ENCODE peak calls at places on chromosome 7, in six cellular contexts. One of them, this sample, is unnamed.

GRCh38 chr7:106485031-106485551 is 175.9 kb downstream of the CCDC71L start:
- DNase-seq in stimulated activated CD4-positive, alpha-beta T cell treated with anti-CD3 and anti-CD28 coated beads, Interleukin-4, amount 100 ng/mL, for 1 hour: no peak
- DNase-seq in upper lobe of left lung: no peak
- DNase-seq in AG08396: peak
- DNase-seq in left ventricle myocardium superior: no peak
- DNase-seq in NCI-H526: no peak
- DNase-seq in this sample: no peak

GRCh38 chr7:94375713-94376112 is 19.0 kb upstream of the COL1A2 start:
- DNase-seq in upper lobe of left lung: no peak
- DNase-seq in NCI-H526: no peak
- DNase-seq in AG08396: peak
- DNase-seq in stimulated activated CD4-positive, alpha-beta T cell treated with anti-CD3 and anti-CD28 coated beads, Interleukin-4, amount 100 ng/mL, for 1 hour: no peak
- DNase-seq in left ventricle myocardium superior: no peak
- DNase-seq in this sample: no peak

GRCh38 chr7:69395072-69395714 is 203.1 kb upstream of the AUTS2 start:
- DNase-seq in upper lobe of left lung: no peak
- DNase-seq in stimulated activated CD4-positive, alpha-beta T cell treated with anti-CD3 and anti-CD28 coated beads, Interleukin-4, amount 100 ng/mL, for 1 hour: no peak
- DNase-seq in NCI-H526: no peak
- DNase-seq in AG08396: peak
- DNase-seq in left ventricle myocardium superior: no peak
- DNase-seq in this sample: peak

GRCh38 chr7:135877799-135878198 is 99.4 kb downstream of the MTPN start:
- DNase-seq in stimulated activated CD4-positive, alpha-beta T cell treated with anti-CD3 and anti-CD28 coated beads, Interleukin-4, amount 100 ng/mL, for 1 hour: no peak
- DNase-seq in left ventricle myocardium superior: no peak
- DNase-seq in upper lobe of left lung: no peak
- DNase-seq in AG08396: peak
- DNase-seq in NCI-H526: peak
- DNase-seq in this sample: no peak

GRCh38 chr7:51314726-51315125 is 1.9 kb downstream of the COBL start:
- DNase-seq in stimulated activated CD4-positive, alpha-beta T cell treated with anti-CD3 and anti-CD28 coated beads, Interleukin-4, amount 100 ng/mL, for 1 hour: no peak
- DNase-seq in left ventricle myocardium superior: no peak
- DNase-seq in AG08396: no peak
- DNase-seq in NCI-H526: peak
- DNase-seq in upper lobe of left lung: no peak
- DNase-seq in this sample: no peak

GRCh38 chr7:15685358-15686181 is 913 bp downstream of the MEOX2 start:
- DNase-seq in NCI-H526: peak
- DNase-seq in stimulated activated CD4-positive, alpha-beta T cell treated with anti-CD3 and anti-CD28 coated beads, Interleukin-4, amount 100 ng/mL, for 1 hour: no peak
- DNase-seq in AG08396: peak
- DNase-seq in upper lobe of left lung: peak
- DNase-seq in left ventricle myocardium superior: peak
- DNase-seq in this sample: peak

GRCh38 chr7:2049782-2050510 is 182.8 kb downstream of the MAD1L1 start:
- DNase-seq in left ventricle myocardium superior: peak
- DNase-seq in NCI-H526: no peak
- DNase-seq in upper lobe of left lung: no peak
- DNase-seq in AG08396: no peak
- DNase-seq in stimulated activated CD4-positive, alpha-beta T cell treated with anti-CD3 and anti-CD28 coated beads, Interleukin-4, amount 100 ng/mL, for 1 hour: no peak
- DNase-seq in this sample: peak

GRCh38 chr7:128710391-128710930 is 28.7 kb upstream of the CALU start:
- DNase-seq in left ventricle myocardium superior: no peak
- DNase-seq in stimulated activated CD4-positive, alpha-beta T cell treated with anti-CD3 and anti-CD28 coated beads, Interleukin-4, amount 100 ng/mL, for 1 hour: no peak
- DNase-seq in AG08396: no peak
- DNase-seq in NCI-H526: no peak
- DNase-seq in upper lobe of left lung: no peak
- DNase-seq in this sample: no peak

GRCh38 chr7:2069472-2069860 is 163.3 kb downstream of the MAD1L1 start:
- DNase-seq in NCI-H526: no peak
- DNase-seq in upper lobe of left lung: no peak
- DNase-seq in AG08396: no peak
- DNase-seq in stimulated activated CD4-positive, alpha-beta T cell treated with anti-CD3 and anti-CD28 coated beads, Interleukin-4, amount 100 ng/mL, for 1 hour: no peak
- DNase-seq in left ventricle myocardium superior: no peak
- DNase-seq in this sample: no peak

GRCh38 chr7:29482056-29482455 is 81.6 kb upstream of the PRR15 start:
- DNase-seq in stimulated activated CD4-positive, alpha-beta T cell treated with anti-CD3 and anti-CD28 coated beads, Interleukin-4, amount 100 ng/mL, for 1 hour: no peak
- DNase-seq in left ventricle myocardium superior: no peak
- DNase-seq in AG08396: no peak
- DNase-seq in upper lobe of left lung: no peak
- DNase-seq in NCI-H526: no peak
- DNase-seq in this sample: no peak

GRCh38 chr7:5218564-5219360 is 28.7 kb downstream of the WIPI2 start:
- DNase-seq in NCI-H526: no peak
- DNase-seq in upper lobe of left lung: peak
- DNase-seq in left ventricle myocardium superior: peak
- DNase-seq in stimulated activated CD4-positive, alpha-beta T cell treated with anti-CD3 and anti-CD28 coated beads, Interleukin-4, amount 100 ng/mL, for 1 hour: no peak
- DNase-seq in AG08396: no peak
- DNase-seq in this sample: peak

GRCh38 chr7:116801092-116801710 is 61.2 kb upstream of the CAPZA2 start:
- DNase-seq in NCI-H526: no peak
- DNase-seq in left ventricle myocardium superior: no peak
- DNase-seq in upper lobe of left lung: no peak
- DNase-seq in stimulated activated CD4-positive, alpha-beta T cell treated with anti-CD3 and anti-CD28 coated beads, Interleukin-4, amount 100 ng/mL, for 1 hour: no peak
- DNase-seq in AG08396: peak
- DNase-seq in this sample: no peak

GRCh38 chr7:123715198-123715597 is 33.6 kb downstream of the WASL start:
- DNase-seq in AG08396: no peak
- DNase-seq in NCI-H526: no peak
- DNase-seq in upper lobe of left lung: no peak
- DNase-seq in left ventricle myocardium superior: no peak
- DNase-seq in stimulated activated CD4-positive, alpha-beta T cell treated with anti-CD3 and anti-CD28 coated beads, Interleukin-4, amount 100 ng/mL, for 1 hour: no peak
- DNase-seq in this sample: no peak

GRCh38 chr7:100691676-100692577 is 2.1 kb downstream of the GIGYF1 start:
- DNase-seq in NCI-H526: peak
- DNase-seq in upper lobe of left lung: peak
- DNase-seq in left ventricle myocardium superior: peak
- DNase-seq in AG08396: peak
- DNase-seq in stimulated activated CD4-positive, alpha-beta T cell treated with anti-CD3 and anti-CD28 coated beads, Interleukin-4, amount 100 ng/mL, for 1 hour: peak
- DNase-seq in this sample: peak

GRCh38 chr7:105399043-105399725 is 10.5 kb upstream of the SRPK2 start:
- DNase-seq in upper lobe of left lung: no peak
- DNase-seq in AG08396: no peak
- DNase-seq in NCI-H526: peak
- DNase-seq in left ventricle myocardium superior: no peak
- DNase-seq in stimulated activated CD4-positive, alpha-beta T cell treated with anti-CD3 and anti-CD28 coated beads, Interleukin-4, amount 100 ng/mL, for 1 hour: no peak
- DNase-seq in this sample: no peak

GRCh38 chr7:137001041-137001440 is 132.6 kb downstream of the CHRM2 start:
- DNase-seq in NCI-H526: no peak
- DNase-seq in upper lobe of left lung: no peak
- DNase-seq in stimulated activated CD4-positive, alpha-beta T cell treated with anti-CD3 and anti-CD28 coated beads, Interleukin-4, amount 100 ng/mL, for 1 hour: no peak
- DNase-seq in AG08396: no peak
- DNase-seq in left ventricle myocardium superior: no peak
- DNase-seq in this sample: no peak

GRCh38 chr7:114026486-114027089 is 107.8 kb upstream of the PPP1R3A start:
- DNase-seq in left ventricle myocardium superior: no peak
- DNase-seq in stimulated activated CD4-positive, alpha-beta T cell treated with anti-CD3 and anti-CD28 coated beads, Interleukin-4, amount 100 ng/mL, for 1 hour: no peak
- DNase-seq in NCI-H526: peak
- DNase-seq in AG08396: peak
- DNase-seq in upper lobe of left lung: no peak
- DNase-seq in this sample: no peak

GRCh38 chr7:82384779-82385178 is 58.8 kb downstream of the CACNA2D1 start:
- DNase-seq in stimulated activated CD4-positive, alpha-beta T cell treated with anti-CD3 and anti-CD28 coated beads, Interleukin-4, amount 100 ng/mL, for 1 hour: no peak
- DNase-seq in upper lobe of left lung: no peak
- DNase-seq in left ventricle myocardium superior: no peak
- DNase-seq in NCI-H526: no peak
- DNase-seq in AG08396: no peak
- DNase-seq in this sample: no peak

GRCh38 chr7:130486963-130487324 is 4.9 kb upstream of the MEST start:
- DNase-seq in left ventricle myocardium superior: no peak
- DNase-seq in stimulated activated CD4-positive, alpha-beta T cell treated with anti-CD3 and anti-CD28 coated beads, Interleukin-4, amount 100 ng/mL, for 1 hour: no peak
- DNase-seq in upper lobe of left lung: no peak
- DNase-seq in AG08396: no peak
- DNase-seq in NCI-H526: peak
- DNase-seq in this sample: no peak

GRCh38 chr7:82110146-82110823 is 333.3 kb downstream of the CACNA2D1 start:
- DNase-seq in upper lobe of left lung: no peak
- DNase-seq in AG08396: no peak
- DNase-seq in stimulated activated CD4-positive, alpha-beta T cell treated with anti-CD3 and anti-CD28 coated beads, Interleukin-4, amount 100 ng/mL, for 1 hour: no peak
- DNase-seq in NCI-H526: no peak
- DNase-seq in left ventricle myocardium superior: no peak
- DNase-seq in this sample: no peak

GRCh38 chr7:47416454-47417121 is 165.3 kb downstream of the TNS3 start:
- DNase-seq in left ventricle myocardium superior: no peak
- DNase-seq in stimulated activated CD4-positive, alpha-beta T cell treated with anti-CD3 and anti-CD28 coated beads, Interleukin-4, amount 100 ng/mL, for 1 hour: no peak
- DNase-seq in NCI-H526: peak
- DNase-seq in AG08396: no peak
- DNase-seq in upper lobe of left lung: no peak
- DNase-seq in this sample: no peak

GRCh38 chr7:47587389-47587788 is 5.5 kb upstream of the TNS3 start:
- DNase-seq in NCI-H526: no peak
- DNase-seq in AG08396: no peak
- DNase-seq in stimulated activated CD4-positive, alpha-beta T cell treated with anti-CD3 and anti-CD28 coated beads, Interleukin-4, amount 100 ng/mL, for 1 hour: no peak
- DNase-seq in left ventricle myocardium superior: peak
- DNase-seq in upper lobe of left lung: no peak
- DNase-seq in this sample: no peak

GRCh38 chr7:70325509-70326101 is 727.3 kb downstream of the AUTS2 start:
- DNase-seq in AG08396: peak
- DNase-seq in left ventricle myocardium superior: no peak
- DNase-seq in upper lobe of left lung: no peak
- DNase-seq in NCI-H526: no peak
- DNase-seq in stimulated activated CD4-positive, alpha-beta T cell treated with anti-CD3 and anti-CD28 coated beads, Interleukin-4, amount 100 ng/mL, for 1 hour: no peak
- DNase-seq in this sample: no peak